ENCODE peak calls at places on chromosomes 12 and 14, in six cellular contexts. F is body of pancreas, X is cardiac muscle cell, I is fibroblast of mammary gland, O is fibroblast of the aortic adventitia, M is fibroblast of lung. H is an unnamed sample.

GRCh38 chr12:50620050-50620974 is 115.5 kb downstream of the DIP2B start:
- DNase-seq in X (peak), M (peak), I (peak), F (no peak), O (peak), H (peak)

GRCh38 chr14:22333408-22334274 is 255.4 kb downstream of the DAD1 start:
- DNase-seq in O (no peak), X (no peak), F (peak), I (peak), M (peak), H (peak)

GRCh38 chr12:113310489-113310888 is 24.4 kb downstream of the SLC8B1 start:
- DNase-seq in X (no peak), O (no peak), M (no peak), I (peak), F (no peak), H (no peak)

GRCh38 chr12:47155457-47156166 is 75.9 kb upstream of the AMIGO2 start:
- DNase-seq in I (peak), M (peak), F (no peak), X (no peak), O (peak), H (peak)

GRCh38 chr14:64641760-64642159 is 62.5 kb upstream of the PLEKHG3 start:
- DNase-seq in F (no peak), X (no peak), I (no peak), M (no peak), O (no peak), H (no peak)

GRCh38 chr14:33646692-33647260 is 304.1 kb downstream of the EGLN3 start:
- DNase-seq in X (no peak), O (peak), I (peak), F (no peak), M (peak), H (peak)

GRCh38 chr12:45351921-45352670 is 136.2 kb downstream of the ANO6 start:
- DNase-seq in X (no peak), F (no peak), M (no peak), O (no peak), I (no peak), H (no peak)

GRCh38 chr12:75658826-75659823 is 147.7 kb upstream of the KRR1 start:
- DNase-seq in F (no peak), X (no peak), M (peak), O (peak), I (peak), H (peak)

GRCh38 chr14:52730708-52731111 is 744 bp downstream of the STYX start:
- DNase-seq in O (peak), I (peak), X (no peak), M (peak), F (no peak), H (peak)

GRCh38 chr12:69657376-69658137 is 41.5 kb downstream of the BEST3 start:
- DNase-seq in F (no peak), M (peak), X (no peak), O (peak), I (peak), H (peak)

GRCh38 chr14:77000340-77001235 is 27.9 kb downstream of the IRF2BPL start:
- DNase-seq in I (peak), F (no peak), O (peak), M (peak), X (peak), H (peak)

DNA sequence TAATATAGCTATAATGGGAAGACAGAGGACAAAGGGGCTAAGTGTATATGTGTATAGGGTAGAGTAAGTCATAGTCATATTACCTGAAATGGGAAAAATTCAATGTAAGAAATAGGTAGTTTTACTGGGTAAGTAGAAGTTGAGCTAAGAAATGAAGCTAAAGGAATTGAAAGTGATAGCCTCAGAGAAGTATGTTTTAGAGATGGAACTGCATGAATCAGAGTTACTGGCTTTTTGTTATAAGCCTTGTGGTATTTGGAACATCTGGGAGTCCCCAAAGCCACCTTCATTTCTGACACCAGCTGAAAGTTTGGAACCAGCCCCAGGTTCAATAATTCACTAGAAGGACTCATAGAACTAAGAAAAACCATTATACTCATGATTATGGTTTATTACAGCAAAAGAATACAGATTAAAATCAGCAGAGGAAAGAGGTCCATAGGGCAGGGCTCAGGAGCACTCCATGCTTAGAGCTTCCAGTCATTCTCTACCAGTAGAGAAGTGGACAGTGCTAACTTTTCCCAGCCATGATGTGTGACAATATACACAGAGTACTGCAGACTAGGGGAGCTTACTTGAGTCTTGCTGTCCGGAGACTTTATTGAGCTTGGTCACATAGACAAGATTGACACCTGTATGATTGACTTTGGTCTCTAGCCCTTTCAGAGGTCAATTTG is 9.8 kb upstream of the IFNG start:
- DNase-seq in M (no peak), I (no peak), O (no peak), F (no peak), X (no peak), H (no peak)
- TF ChIP-seq CTCF in M (no peak), I (no peak), O (no peak), F (no peak), X (no peak), H (no peak)

GRCh38 chr14:55436530-55436929 is 3.9 kb downstream of the TBPL2 start:
- DNase-seq in O (no peak), I (no peak), M (no peak), X (no peak), F (no peak), H (no peak)
- H3K4me3 ChIP-seq in O (no peak), I (no peak), M (no peak), X (no peak), F (no peak), H (no peak)

DNA sequence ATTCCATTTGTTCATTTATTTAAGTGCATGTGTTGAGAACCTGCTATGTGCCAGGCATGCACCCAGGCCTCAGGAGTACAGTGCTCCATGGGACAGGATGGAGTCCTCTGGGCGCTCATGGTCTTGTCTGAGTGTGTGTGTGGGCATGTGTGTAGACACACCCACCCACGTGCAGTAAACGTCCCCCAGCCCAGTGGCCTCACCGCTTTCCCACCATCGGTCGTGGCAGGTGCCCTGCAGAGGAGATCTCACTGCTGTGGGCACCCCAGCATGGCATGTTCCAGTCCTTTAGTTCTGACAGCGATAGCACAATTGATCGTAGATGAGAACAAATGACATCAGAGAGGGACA is 63.9 kb downstream of the DGLUCY start:
- DNase-seq in O (no peak), M (no peak), X (no peak), I (no peak), F (no peak), H (no peak)
- TF ChIP-seq CTCF in O (no peak), M (no peak), X (no peak), I (no peak), F (no peak), H (no peak)

GRCh38 chr12:100359822-100360221 is 2.9 kb downstream of the SLC17A8 start:
- DNase-seq in X (no peak), M (no peak), O (peak), I (no peak), F (no peak), H (peak)

GRCh38 chr12:100360450-100360849 is 3.6 kb downstream of the SLC17A8 start:
- DNase-seq in M (no peak), F (no peak), X (no peak), O (no peak), I (no peak), H (no peak)

GRCh38 chr12:100359248-100359647 is 2.4 kb downstream of the SLC17A8 start:
- DNase-seq in O (no peak), X (no peak), I (no peak), M (no peak), F (no peak), H (no peak)

GRCh38 chr12:100356646-100357223 is at the start of gene SLC17A8:
- DNase-seq in I (no peak), X (peak), O (no peak), F (peak), M (no peak), H (no peak)
- H3K4me3 ChIP-seq in I (no peak), X (no peak), O (no peak), F (no peak), M (no peak), H (no peak)

GRCh38 chr14:32512348-32512747 is 183.2 kb downstream of the AKAP6 start:
- DNase-seq in I (no peak), O (no peak), F (no peak), X (no peak), M (no peak), H (no peak)

GRCh38 chr14:32514236-32514635 is 185.1 kb downstream of the AKAP6 start:
- DNase-seq in M (peak), X (no peak), I (no peak), F (no peak), O (no peak), H (no peak)

GRCh38 chr14:32510815-32511214 is 181.7 kb downstream of the AKAP6 start:
- DNase-seq in F (no peak), M (no peak), X (no peak), O (no peak), I (no peak), H (no peak)

GRCh38 chr14:32512813-32513212 is 183.7 kb downstream of the AKAP6 start:
- DNase-seq in X (no peak), M (no peak), O (peak), I (peak), F (no peak), H (peak)

DNA sequence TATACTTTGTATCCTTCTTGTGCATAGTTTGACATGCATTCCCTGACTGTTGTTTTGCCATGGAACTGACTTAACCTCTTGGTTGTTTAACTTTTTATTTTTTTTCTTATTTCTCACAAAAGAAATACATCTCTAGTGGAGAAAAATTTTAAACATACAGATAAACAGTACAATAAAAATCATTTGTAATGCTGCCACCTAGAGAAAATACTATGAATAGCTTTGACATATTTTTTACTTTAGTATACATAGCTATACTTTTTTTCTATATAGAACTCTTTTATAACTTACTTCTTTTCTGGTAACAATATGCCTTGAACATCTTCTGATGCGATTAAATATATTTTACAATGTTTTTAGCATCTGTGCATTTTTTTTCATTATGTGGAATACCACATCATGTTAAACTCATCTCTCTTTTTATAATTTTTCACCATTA is 184.5 kb downstream of the AKAP6 start:
- DNase-seq in M (peak), X (no peak), I (peak), O (peak), F (no peak), H (peak)
- TF ChIP-seq CTCF in M (no peak), X (peak), I (peak), O (peak), F (no peak), H (peak)

DNA sequence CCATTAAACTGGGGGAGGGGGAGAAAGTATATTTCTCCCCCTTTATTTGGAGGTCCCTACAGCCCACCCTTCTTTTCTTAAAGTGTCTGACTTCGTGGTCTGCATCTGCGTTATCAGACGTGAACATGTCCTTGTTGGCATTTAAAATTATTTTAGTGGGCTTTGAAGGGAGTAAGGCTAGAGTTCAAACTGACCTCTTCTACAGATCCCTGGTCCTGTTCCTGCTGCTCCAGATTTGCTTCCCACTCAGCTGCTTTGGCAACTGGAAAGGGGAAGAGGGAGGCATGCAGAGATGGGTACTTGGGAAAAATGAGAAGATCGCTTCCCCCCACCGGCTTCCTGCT is 611 bp upstream of the SIX6 start:
- DNase-seq in M (no peak), F (no peak), I (no peak), O (no peak), X (no peak), H (no peak)
- H3K4me3 ChIP-seq in M (no peak), F (no peak), I (no peak), O (no peak), X (no peak), H (no peak)

DNA sequence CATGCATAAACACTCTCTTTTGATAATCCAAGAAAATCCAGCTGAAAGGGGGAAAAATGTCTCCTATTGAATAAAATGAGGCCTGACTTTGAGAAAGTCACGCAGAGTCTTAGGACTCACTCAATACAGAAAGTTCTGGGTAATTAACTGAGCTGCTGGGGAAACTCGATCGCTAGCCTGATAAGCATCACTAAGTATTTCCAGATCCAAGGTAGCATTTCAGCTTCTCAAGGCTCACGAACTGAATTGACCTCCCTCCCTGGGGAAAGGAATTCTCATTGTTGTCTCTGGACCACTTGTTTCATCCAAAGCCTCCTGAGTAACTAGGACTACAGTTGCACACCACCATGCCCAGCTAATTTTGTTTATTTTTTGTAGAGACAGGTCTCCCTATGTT is 13.8 kb upstream of the ANAPC5 start:
- DNase-seq in F (no peak), I (no peak), O (peak), M (no peak), X (no peak), H (no peak)
- TF ChIP-seq CTCF in F (no peak), I (no peak), O (no peak), M (no peak), X (no peak), H (no peak)